ENCODE peak calls at places on chromosome 15, in nine cellular contexts. D is NCI-H345; W is vagina; E is stimulated activated CD4-positive, alpha-beta T cell treated with anti-CD3 and anti-CD28 coated beads, TNF-alpha, amount 100 ng/mL, for 1 hour; Z is GM13976; V is esophagus squamous epithelium; M is activated CD4-positive, alpha-beta T cell treated with anti-CD3 and anti-CD28 coated beads, Interleukin-2, amount 50 U/mL, for 1 hour; F is NB4; B is stomach. J is an unnamed sample.

GRCh38 chr15:95615436-95615835 is 715.1 kb upstream of the NR2F2 start:
- DNase-seq in D (no peak), W (no peak), E (no peak), Z (no peak), V (no peak), M (no peak), F (no peak), B (no peak), J (no peak)

GRCh38 chr15:92061511-92062200 is 208.1 kb downstream of the SLCO3A1 start:
- DNase-seq in D (no peak), W (no peak), E (no peak), Z (no peak), V (no peak), M (no peak), F (no peak), B (no peak), J (no peak)

GRCh38 chr15:74956648-74957300 is at the start of gene RPP25:
- DNase-seq in D (peak; percentile 35), W (no peak), E (no peak), Z (peak; percentile 90), V (no peak), M (peak; percentile 60), F (peak; percentile 76), B (peak; percentile 87), J (no peak)

GRCh38 chr15:74182131-74182530 is 8.6 kb downstream of the ISLR start:
- DNase-seq in D (no peak), W (no peak), E (no peak), Z (no peak), V (no peak), M (no peak), F (no peak), B (no peak), J (no peak)

GRCh38 chr15:92715753-92716152 is 60.2 kb upstream of the FAM174B start:
- DNase-seq in D (no peak), W (no peak), E (no peak), Z (no peak), V (no peak), M (no peak), F (no peak), B (peak; percentile 37), J (no peak)

GRCh38 chr15:59369597-59369996 is 3.1 kb downstream of the MYO1E start:
- DNase-seq in D (no peak), W (no peak), E (no peak), Z (peak; percentile 42), V (no peak), M (no peak), F (no peak), B (no peak), J (no peak)

GRCh38 chr15:70024521-70024920 is 73.2 kb downstream of the TLE3 start:
- DNase-seq in D (no peak), W (no peak), E (no peak), Z (no peak), V (no peak), M (no peak), F (no peak), B (no peak), J (no peak)

GRCh38 chr15:62816342-62817059 is 226.0 kb upstream of the TPM1 start:
- DNase-seq in D (no peak), W (no peak), E (no peak), Z (no peak), V (no peak), M (no peak), F (no peak), B (no peak), J (no peak)

GRCh38 chr15:64017082-64017588 is 29.1 kb downstream of the DAPK2 start:
- DNase-seq in D (no peak), W (no peak), E (no peak), Z (no peak), V (no peak), M (no peak), F (no peak), B (no peak), J (no peak)